ENCODE peak calls at places on chromosomes 13 and 19, in five cellular contexts. I is T-helper 2 cell; P is stimulated activated CD4-positive, alpha-beta T cell treated with anti-CD3 and anti-CD28 coated beads, Interleukin-1b, Interleukin-23, amount 100 ng/mL, for 4 hours; B is Peyer's patch; C is WTC11. S is an unnamed sample.

GRCh38 chr19:4910594-4911273 is 1.4 kb downstream of the UHRF1 start:
- DNase-seq in P (no peak), C (no peak), I (no peak), B (no peak), S (no peak)

GRCh38 chr13:27481766-27482165 is 31.4 kb upstream of the MTIF3 start:
- DNase-seq in B (peak; percentile 61), P (no peak), C (peak; percentile 89), I (no peak), S (no peak)

GRCh38 chr13:100138859-100139491 is 50.1 kb downstream of the PCCA start:
- DNase-seq in B (no peak), C (no peak), P (no peak), I (no peak), S (peak; percentile 8)

GRCh38 chr19:13050274-13050673 is 52.4 kb downstream of the LYL1 start:
- DNase-seq in P (no peak), B (no peak), C (no peak), I (no peak), S (no peak)

GRCh38 chr13:101835920-101836319 is 383.4 kb downstream of the ITGBL1 start:
- DNase-seq in B (no peak), I (no peak), P (no peak), C (no peak), S (no peak)

GRCh38 chr13:89891416-89891815 is 1456.1 kb upstream of the MIR17HG start:
- DNase-seq in B (no peak), P (no peak), I (no peak), C (no peak), S (no peak)

GRCh38 chr13:90585392-90585791 is 762.1 kb upstream of the MIR17HG start:
- DNase-seq in C (no peak), B (no peak), I (no peak), P (no peak), S (no peak)

GRCh38 chr19:48110350-48110966 is at the start of gene PLA2G4C:
- DNase-seq in I (peak; percentile 64), P (peak; percentile 85), C (peak; percentile 89), B (peak; percentile 86), S (peak; percentile 87)

GRCh38 chr19:9891609-9892373 is 44.5 kb downstream of the OLFM2 start:
- DNase-seq in P (no peak), C (no peak), B (no peak), I (no peak), S (no peak)

GRCh38 chr19:35106291-35106583 is 9.4 kb upstream of the FXYD3 start:
- DNase-seq in I (no peak), B (no peak), C (no peak), P (no peak), S (no peak)

GRCh38 chr19:18456974-18457373 is 19.0 kb upstream of the ISYNA1 start:
- DNase-seq in B (no peak), C (no peak), P (no peak), I (no peak), S (no peak)

GRCh38 chr19:41537789-41538188 is 38.2 kb upstream of the CEACAM21 start:
- DNase-seq in C (peak; percentile 41), P (no peak), B (no peak), I (no peak), S (no peak)

GRCh38 chr19:47104678-47105077 is 8.9 kb downstream of the ZC3H4 start:
- DNase-seq in P (no peak), I (no peak), B (no peak), C (no peak), S (no peak)

GRCh38 chr19:29643361-29643935 is 21.8 kb upstream of the PLEKHF1 start:
- DNase-seq in I (no peak), B (no peak), C (no peak), P (no peak), S (no peak)

GRCh38 chr13:23876265-23876664 is 12.9 kb downstream of the MIPEP start:
- DNase-seq in P (no peak), B (no peak), C (no peak), I (no peak), S (no peak)

GRCh38 chr19:18233224-18233825 is 7.1 kb upstream of the PDE4C start:
- DNase-seq in C (peak; percentile 93), P (peak; percentile 41), B (peak; percentile 64), I (no peak), S (no peak)

GRCh38 chr19:6925801-6926751 is 38.7 kb downstream of the ADGRE1 start:
- DNase-seq in C (no peak), B (no peak), I (no peak), P (peak; percentile 26), S (no peak)

GRCh38 chr13:99965329-99966000 is 6.1 kb downstream of the ZIC5 start:
- DNase-seq in C (no peak), I (no peak), P (no peak), B (no peak), S (no peak)

GRCh38 chr19:2775556-2776430 is 7.3 kb downstream of the SGTA start:
- DNase-seq in C (no peak), I (no peak), P (peak; percentile 49), B (peak; percentile 65), S (no peak)

GRCh38 chr13:104408733-104409132 is 1342.5 kb upstream of the SLC10A2 start:
- DNase-seq in B (no peak), P (no peak), I (no peak), C (no peak), S (no peak)

GRCh38 chr13:30881191-30881651 is 24.9 kb upstream of the MEDAG start:
- DNase-seq in C (no peak), I (no peak), B (no peak), P (no peak), S (no peak)

GRCh38 chr13:20566917-20567755 is at the start of gene IFT88:
- DNase-seq in I (peak; percentile 65), P (peak; percentile 79), B (peak; percentile 95), C (peak; percentile 88), S (peak; percentile 63)

GRCh38 chr19:50024719-50025021 is 502 bp downstream of the VRK3 start:
- DNase-seq in I (no peak), C (no peak), P (no peak), B (no peak), S (no peak)

GRCh38 chr19:48498922-48499321 is 12.7 kb downstream of the LMTK3 start:
- DNase-seq in B (no peak), I (no peak), P (no peak), C (no peak), S (no peak)

S was measured in pulmonary artery endothelial cell.